ENCODE peak calls at places on chromosome 16, in nine cellular contexts. K, T, I, U, A, Z, L, S and E are unnamed samples.

GRCh38 chr16:85004587-85005205 is 6.6 kb downstream of the ZDHHC7 start:
- DNase-seq in K (no peak), T (peak), I (peak), U (peak), A (no peak), Z (no peak), L (no peak), S (no peak), E (peak)

GRCh38 chr16:680967-681745 is 946 bp downstream of the STUB1 start:
- DNase-seq in K (no peak), T (peak), I (peak), U (peak), A (no peak), Z (no peak), L (no peak), S (no peak), E (no peak)

GRCh38 chr16:17470002-17470870 is 524 bp downstream of the XYLT1 start:
- DNase-seq in K (peak), T (no peak), I (no peak), U (no peak), A (peak), Z (no peak), L (no peak), S (peak), E (no peak)

GRCh38 chr16:65489531-65490023 is 367.7 kb upstream of the CDH11 start:
- DNase-seq in K (no peak), T (no peak), I (no peak), U (no peak), A (no peak), Z (no peak), L (no peak), S (no peak), E (no peak)

GRCh38 chr16:27346818-27347217 is 33.0 kb downstream of the IL4R start:
- DNase-seq in K (no peak), T (no peak), I (no peak), U (no peak), A (no peak), Z (no peak), L (no peak), S (no peak), E (no peak)

GRCh38 chr16:47110939-47111338 is 32.8 kb downstream of the NETO2 start:
- DNase-seq in K (no peak), T (no peak), I (no peak), U (no peak), A (no peak), Z (no peak), L (no peak), S (no peak), E (no peak)

GRCh38 chr16:10787304-10787703 is 31.3 kb downstream of the TVP23A start:
- DNase-seq in K (no peak), T (no peak), I (no peak), U (no peak), A (no peak), Z (no peak), L (peak), S (no peak), E (no peak)

GRCh38 chr16:71367243-71367976 is 8.9 kb downstream of the CALB2 start:
- DNase-seq in K (peak), T (peak), I (peak), U (no peak), A (no peak), Z (no peak), L (peak), S (no peak), E (peak)

GRCh38 chr16:23434380-23434779 is 18.6 kb downstream of the COG7 start:
- DNase-seq in K (no peak), T (peak), I (peak), U (no peak), A (no peak), Z (no peak), L (peak), S (no peak), E (no peak)

GRCh38 chr16:88301886-88302285 is 80.9 kb upstream of the ZNF469 start:
- DNase-seq in K (no peak), T (no peak), I (no peak), U (no peak), A (no peak), Z (no peak), L (no peak), S (no peak), E (no peak)

GRCh38 chr16:2008009-2008526 is 1.6 kb downstream of the ZNF598 start:
- DNase-seq in K (no peak), T (peak), I (peak), U (peak), A (no peak), Z (no peak), L (no peak), S (no peak), E (no peak)

GRCh38 chr16:59305850-59306249 is 571.7 kb upstream of the GOT2 start:
- DNase-seq in K (no peak), T (peak), I (peak), U (no peak), A (no peak), Z (no peak), L (no peak), S (no peak), E (no peak)

GRCh38 chr16:71637398-71637797 is 11.4 kb downstream of the MARVELD3 start:
- DNase-seq in K (peak), T (no peak), I (no peak), U (no peak), A (no peak), Z (no peak), L (no peak), S (no peak), E (no peak)

GRCh38 chr16:2719328-2720062 is 529 bp downstream of the PRSS27 start:
- DNase-seq in K (no peak), T (no peak), I (no peak), U (no peak), A (no peak), Z (no peak), L (no peak), S (no peak), E (no peak)

GRCh38 chr16:4713663-4714501 is 20.2 kb downstream of the ANKS3 start:
- DNase-seq in K (peak), T (no peak), I (no peak), U (no peak), A (no peak), Z (no peak), L (no peak), S (no peak), E (no peak)

GRCh38 chr16:85750827-85751641 is at the start of gene C16orf74:
- DNase-seq in K (peak), T (peak), I (peak), U (no peak), A (no peak), Z (no peak), L (no peak), S (no peak), E (peak)

GRCh38 chr16:5025171-5025632 is 8.5 kb downstream of the NAGPA start:
- DNase-seq in K (peak), T (no peak), I (no peak), U (no peak), A (no peak), Z (peak), L (peak), S (no peak), E (peak)

GRCh38 chr16:61813339-61813738 is 222.9 kb downstream of the CDH8 start:
- DNase-seq in K (no peak), T (no peak), I (no peak), U (no peak), A (no peak), Z (no peak), L (no peak), S (no peak), E (no peak)

GRCh38 chr16:24837969-24838368 is 7.8 kb upstream of the SLC5A11 start:
- DNase-seq in K (no peak), T (no peak), I (no peak), U (no peak), A (no peak), Z (no peak), L (no peak), S (no peak), E (no peak)

GRCh38 chr16:799948-800833 is at the start of gene GNG13:
- DNase-seq in K (peak), T (no peak), I (no peak), U (no peak), A (no peak), Z (no peak), L (peak), S (no peak), E (no peak)

GRCh38 chr16:82783933-82784566 is 157.3 kb downstream of the CDH13 start:
- DNase-seq in K (no peak), T (no peak), I (no peak), U (no peak), A (no peak), Z (no peak), L (no peak), S (no peak), E (no peak)

GRCh38 chr16:12609937-12610699 is 193.6 kb downstream of the CPPED1 start:
- DNase-seq in K (no peak), T (no peak), I (no peak), U (no peak), A (no peak), Z (no peak), L (no peak), S (no peak), E (no peak)

GRCh38 chr16:85079785-85080602 is 32.3 kb downstream of the CIBAR2 start:
- DNase-seq in K (no peak), T (no peak), I (no peak), U (no peak), A (no peak), Z (no peak), L (no peak), S (no peak), E (no peak)

GRCh38 chr16:75250809-75251279 is 580 bp downstream of the BCAR1 start:
- DNase-seq in K (no peak), T (no peak), I (no peak), U (no peak), A (no peak), Z (no peak), L (no peak), S (no peak), E (no peak)

GRCh38 chr16:20084624-20085226 is 11.0 kb upstream of the GPR139 start:
- DNase-seq in K (no peak), T (no peak), I (no peak), U (no peak), A (no peak), Z (no peak), L (no peak), S (no peak), E (no peak)

GRCh38 chr16:80231888-80232287 is 308.9 kb upstream of the DYNLRB2 start:
- DNase-seq in K (no peak), T (peak), I (peak), U (peak), A (no peak), Z (no peak), L (no peak), S (no peak), E (no peak)

GRCh38 chr16:48963901-48964615 is 317.6 kb downstream of the CBLN1 start:
- DNase-seq in K (no peak), T (peak), I (peak), U (peak), A (no peak), Z (no peak), L (no peak), S (no peak), E (no peak)

GRCh38 chr16:56628486-56629035 is 3.0 kb downstream of the MT1E start:
- DNase-seq in K (no peak), T (no peak), I (peak), U (no peak), A (no peak), Z (no peak), L (no peak), S (no peak), E (no peak)

GRCh38 chr16:79658301-79659001 is 57.9 kb upstream of the MAF start:
- DNase-seq in K (no peak), T (peak), I (peak), U (peak), A (no peak), Z (no peak), L (no peak), S (no peak), E (peak)

GRCh38 chr16:24611310-24611709 is 71.9 kb downstream of the RBBP6 start:
- DNase-seq in K (no peak), T (no peak), I (no peak), U (no peak), A (no peak), Z (no peak), L (no peak), S (no peak), E (no peak)

GRCh38 chr16:77290451-77291110 is 91.4 kb downstream of the SYCE1L start:
- DNase-seq in K (no peak), T (no peak), I (no peak), U (no peak), A (no peak), Z (no peak), L (no peak), S (no peak), E (no peak)

GRCh38 chr16:15031179-15031578 is 24.7 kb downstream of the NTAN1 start:
- DNase-seq in K (no peak), T (no peak), I (no peak), U (no peak), A (no peak), Z (no peak), L (no peak), S (no peak), E (no peak)

GRCh38 chr16:83100679-83101078 is 473.9 kb downstream of the CDH13 start:
- DNase-seq in K (no peak), T (peak), I (peak), U (no peak), A (no peak), Z (no peak), L (no peak), S (no peak), E (no peak)

GRCh38 chr16:50558913-50559312 is 10.7 kb downstream of the NKD1 start:
- DNase-seq in K (no peak), T (no peak), I (no peak), U (no peak), A (no peak), Z (no peak), L (no peak), S (no peak), E (no peak)

GRCh38 chr16:70529051-70529777 is 5.6 kb downstream of the SF3B3 start:
- DNase-seq in K (no peak), T (peak), I (peak), U (no peak), A (no peak), Z (no peak), L (no peak), S (no peak), E (peak)

GRCh38 chr16:50261707-50262235 is 4.6 kb upstream of the ADCY7 start:
- DNase-seq in K (no peak), T (no peak), I (no peak), U (no peak), A (no peak), Z (no peak), L (no peak), S (peak), E (no peak)

GRCh38 chr16:13391337-13391736 is 489.9 kb downstream of the SHISA9 start:
- DNase-seq in K (no peak), T (no peak), I (no peak), U (no peak), A (no peak), Z (no peak), L (no peak), S (no peak), E (no peak)

GRCh38 chr16:80285089-80285488 is 255.7 kb upstream of the DYNLRB2 start:
- DNase-seq in K (no peak), T (peak), I (peak), U (peak), A (no peak), Z (no peak), L (no peak), S (no peak), E (no peak)